ENCODE peak calls at places on chromosomes 6 and 20, in seven cellular contexts. L is type B pancreatic cell; A is esophagus squamous epithelium; N is hepatocyte; I is brain microvascular endothelial cell; E is neural crest cell; G is CD4-positive, alpha-beta T cell. J is an unnamed sample.
A peak's percentile ranks its signal among the peaks of the same experiment; 100 is the strongest.

GRCh38 chr6:87756858-87757257 is 54.8 kb upstream of the AKIRIN2 start:
- DNase-seq in L (no peak), N (no peak), A (no peak), I (peak; percentile 68), G (no peak), E (no peak), J (no peak)

GRCh38 chr6:122747573-122747972 is 31.9 kb upstream of the FABP7 start:
- DNase-seq in E (no peak), N (no peak), A (no peak), L (no peak), I (no peak), G (no peak), J (no peak)

GRCh38 chr6:95518630-95519227 is 58.6 kb upstream of the MANEA start:
- DNase-seq in E (no peak), A (no peak), L (no peak), I (no peak), G (no peak), N (no peak), J (no peak)

GRCh38 chr6:14210077-14210476 is 92.5 kb downstream of the CD83 start:
- DNase-seq in I (no peak), G (no peak), A (no peak), N (no peak), E (no peak), L (no peak), J (no peak)

GRCh38 chr6:36979343-36979742 is 6.7 kb downstream of the MTCH1 start:
- DNase-seq in N (peak; percentile 68), I (peak; percentile 29), G (no peak), E (no peak), L (no peak), A (no peak), J (no peak)

GRCh38 chr6:13586936-13587542 is 12.6 kb downstream of the SIRT5 start:
- DNase-seq in G (no peak), L (no peak), N (no peak), A (no peak), E (no peak), I (no peak), J (no peak)

GRCh38 chr20:49868964-49869363 is 46.4 kb downstream of the SPATA2 start:
- DNase-seq in E (no peak), G (no peak), L (no peak), N (no peak), I (no peak), A (no peak), J (no peak)

GRCh38 chr6:155247618-155248017 is 16.2 kb upstream of the CLDN20 start:
- DNase-seq in N (peak; percentile 58), L (no peak), G (no peak), I (peak; percentile 91), A (no peak), E (no peak), J (no peak)

GRCh38 chr6:159676804-159677203 is 16.2 kb downstream of the SOD2 start:
- DNase-seq in L (no peak), N (no peak), A (no peak), E (no peak), I (no peak), G (no peak), J (no peak)

GRCh38 chr6:32047084-32047478 is 8.9 kb downstream of the CYP21A2 start:
- DNase-seq in I (peak; percentile 6), N (peak; percentile 37), L (no peak), G (no peak), E (no peak), A (no peak), J (peak; percentile 87)

GRCh38 chr6:32045811-32046449 is 7.7 kb downstream of the CYP21A2 start:
- DNase-seq in N (no peak), G (no peak), A (no peak), E (no peak), L (no peak), I (no peak), J (no peak)

GRCh38 chr6:32047539-32047854 is 9.3 kb downstream of the CYP21A2 start:
- DNase-seq in N (no peak), G (no peak), I (no peak), E (no peak), L (no peak), A (no peak), J (no peak)

GRCh38 chr6:32047855-32048766 is 9.9 kb downstream of the CYP21A2 start:
- DNase-seq in E (peak; percentile 80), N (peak; percentile 79), G (peak; percentile 47), L (no peak), I (peak; percentile 23), A (no peak), J (no peak)

DNA sequence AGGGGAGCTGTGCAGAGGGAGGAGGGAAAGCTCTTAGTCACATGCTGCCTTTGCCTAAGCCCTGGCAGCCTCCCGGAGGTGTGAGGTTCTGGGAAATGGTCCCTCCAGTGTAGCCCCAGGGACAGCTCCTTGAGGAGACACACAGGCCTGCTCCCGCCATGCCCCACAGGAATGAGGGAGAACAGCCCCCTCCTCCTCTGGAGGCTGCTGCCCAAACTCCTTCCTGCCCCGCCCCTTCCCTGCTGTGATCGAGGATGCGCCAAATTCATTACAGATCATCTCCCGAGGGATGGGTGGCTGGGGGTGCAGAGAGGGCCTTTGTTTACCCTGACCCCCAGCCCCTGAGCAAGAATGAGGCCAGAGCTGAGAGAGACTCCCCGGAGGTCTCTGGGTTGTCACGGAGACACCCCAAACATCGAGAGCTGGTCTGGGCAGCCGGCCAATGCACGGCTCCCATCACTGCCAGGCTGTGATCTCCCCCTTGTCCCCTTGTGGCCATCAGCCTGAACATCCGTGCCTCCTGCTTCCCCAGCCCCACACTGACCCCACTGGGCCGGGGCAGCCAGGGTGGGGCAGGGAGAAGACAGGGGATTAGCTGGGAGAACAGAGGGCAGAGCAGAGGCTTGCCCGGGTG is 8.4 kb downstream of the CYP21A2 start:
- DNase-seq in E (no peak), N (peak; percentile 17), G (no peak), I (no peak), A (no peak), L (no peak), J (no peak)
- TF ChIP-seq CTCF in E (no peak), N (no peak), G (no peak), I (peak; percentile 8), A (no peak), L (peak; percentile 41), J (no peak)

GRCh38 chr20:25338112-25339023 is 52.3 kb downstream of the ABHD12 start:
- DNase-seq in A (no peak), N (no peak), I (no peak), G (no peak), L (no peak), E (no peak), J (no peak)

GRCh38 chr20:25339608-25340007 is 51.0 kb downstream of the ABHD12 start:
- DNase-seq in E (no peak), G (no peak), L (no peak), A (no peak), I (no peak), N (peak; percentile 65), J (no peak)

GRCh38 chr20:25340380-25340779 is 50.3 kb downstream of the ABHD12 start:
- DNase-seq in G (no peak), E (no peak), N (no peak), L (no peak), I (no peak), A (no peak), J (no peak)

GRCh38 chr20:25341716-25342680 is 48.6 kb downstream of the ABHD12 start:
- DNase-seq in N (no peak), E (no peak), G (no peak), L (no peak), I (no peak), A (no peak), J (no peak)

GRCh38 chr20:25336561-25337422 is 53.8 kb downstream of the ABHD12 start:
- DNase-seq in A (no peak), I (peak; percentile 53), L (no peak), E (no peak), G (no peak), N (peak; percentile 47), J (no peak)
- TF ChIP-seq CTCF in A (peak; percentile 37), I (peak; percentile 79), L (peak; percentile 52), E (peak; percentile 45), G (no peak), N (peak; percentile 44), J (no peak)

GRCh38 chr20:47305667-47306066 is 50.8 kb downstream of the ZMYND8 start:
- DNase-seq in N (no peak), E (no peak), G (no peak), I (no peak), L (no peak), A (no peak), J (no peak)
- TF ChIP-seq CTCF in N (no peak), E (no peak), G (no peak), I (no peak), L (no peak), A (no peak), J (no peak)

DNA sequence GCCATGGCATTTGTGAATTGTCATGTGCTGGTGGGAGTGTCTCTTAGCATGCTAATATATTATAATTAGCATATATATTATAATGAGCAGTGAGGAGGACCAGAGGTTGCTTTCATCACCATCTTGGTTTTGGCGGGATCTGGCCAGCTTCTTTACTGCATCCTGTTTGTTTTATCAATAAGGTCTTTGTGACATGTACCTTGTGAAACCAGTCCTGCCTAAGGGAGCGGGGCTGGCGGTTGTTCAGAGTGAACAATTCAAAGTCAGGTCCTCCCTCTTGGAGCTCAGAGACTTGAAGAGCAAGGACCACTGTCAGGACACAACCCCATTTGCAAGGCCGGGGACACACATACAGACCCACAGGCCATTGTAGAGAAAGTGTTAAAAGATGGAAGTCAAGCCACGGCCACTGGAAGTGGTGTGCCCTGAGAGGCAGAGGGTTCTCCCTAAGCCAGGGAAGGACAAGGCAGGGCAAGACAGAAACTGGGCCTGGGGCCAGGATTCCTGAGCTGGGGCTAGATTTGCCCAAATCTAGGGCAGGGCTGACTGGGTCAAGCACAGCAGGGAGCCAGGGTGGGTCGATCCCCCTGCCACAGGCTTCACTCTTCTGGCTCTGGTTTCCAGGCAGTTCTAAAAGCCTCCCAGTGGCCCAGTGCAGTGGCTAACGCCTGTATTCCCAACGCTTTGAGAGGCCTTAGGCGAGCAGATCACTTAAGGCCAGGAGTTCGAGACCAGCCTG is 14.2 kb downstream of the SLC52A3 start:
- DNase-seq in I (no peak), G (no peak), E (no peak), A (no peak), L (no peak), N (no peak), J (no peak)
- TF ChIP-seq CTCF in I (no peak), G (no peak), E (no peak), A (no peak), L (no peak), N (no peak), J (no peak)

GRCh38 chr6:50816115-50816675 is 2.5 kb upstream of the TFAP2B start:
- DNase-seq in A (no peak), N (peak; percentile 88), L (no peak), I (peak; percentile 60), G (peak; percentile 11), E (peak; percentile 82), J (no peak)

GRCh38 chr6:50816947-50817637 is 1.6 kb upstream of the TFAP2B start:
- DNase-seq in L (no peak), N (no peak), E (no peak), I (no peak), A (no peak), G (no peak), J (no peak)

GRCh38 chr6:50817638-50817950 is 1.1 kb upstream of the TFAP2B start:
- DNase-seq in G (no peak), E (no peak), A (no peak), I (no peak), L (no peak), N (no peak), J (no peak)

GRCh38 chr6:50818673-50819072 is at the start of gene TFAP2B:
- DNase-seq in I (no peak), L (no peak), A (no peak), E (no peak), N (no peak), G (no peak), J (no peak)

GRCh38 chr6:50815436-50816114 is 3.1 kb upstream of the TFAP2B start:
- DNase-seq in N (peak; percentile 19), A (no peak), I (peak; percentile 24), E (no peak), L (no peak), G (no peak), J (no peak)
- TF ChIP-seq CTCF in N (peak; percentile 67), A (peak; percentile 15), I (peak; percentile 57), E (peak; percentile 67), L (peak; percentile 71), G (no peak), J (no peak)

J was measured in coronary artery.